ENCODE peak calls at places on chromosomes 7 and 10, in five cellular contexts. One of them, this sample, is unnamed. For H3K4me1, the result is how much of the 10 kb centered on the place peaks cover.

GRCh38 chr7:51124321-51124720 is 192.3 kb downstream of the COBL start:
- DNase-seq in fibroblast of lung: no peak
- DNase-seq in mammary epithelial cell: no peak
- DNase-seq in neuronal stem cell: no peak
- DNase-seq in HepG2: no peak
- DNase-seq in this sample: no peak

GRCh38 chr7:73615886-73616285 is 8.4 kb downstream of the MLXIPL start:
- DNase-seq in HepG2: no peak
- DNase-seq in neuronal stem cell: no peak
- DNase-seq in fibroblast of lung: peak
- DNase-seq in mammary epithelial cell: no peak
- DNase-seq in this sample: no peak

GRCh38 chr10:118775478-118775877 is 20.7 kb upstream of the CACUL1 start:
- DNase-seq in HepG2: no peak
- DNase-seq in fibroblast of lung: no peak
- DNase-seq in mammary epithelial cell: no peak
- DNase-seq in neuronal stem cell: no peak
- DNase-seq in this sample: no peak

GRCh38 chr7:101696-102376 is 90.5 kb upstream of the FAM20C start:
- DNase-seq in neuronal stem cell: no peak
- DNase-seq in mammary epithelial cell: peak
- DNase-seq in fibroblast of lung: peak
- DNase-seq in HepG2: no peak
- DNase-seq in this sample: no peak

GRCh38 chr10:124053971-124054370 is 39.4 kb downstream of the CHST15 start:
- DNase-seq in HepG2: no peak
- DNase-seq in mammary epithelial cell: peak
- DNase-seq in neuronal stem cell: no peak
- DNase-seq in fibroblast of lung: no peak
- DNase-seq in this sample: no peak

GRCh38 chr7:3537210-3537875 is 236.3 kb downstream of the SDK1 start:
- DNase-seq in neuronal stem cell: no peak
- DNase-seq in HepG2: no peak
- DNase-seq in fibroblast of lung: peak
- DNase-seq in mammary epithelial cell: peak
- DNase-seq in this sample: no peak

GRCh38 chr10:130358981-130359650 is 222.9 kb downstream of the GLRX3 start:
- DNase-seq in fibroblast of lung: no peak
- DNase-seq in mammary epithelial cell: no peak
- DNase-seq in HepG2: no peak
- DNase-seq in neuronal stem cell: no peak
- DNase-seq in this sample: peak

GRCh38 chr10:34922138-34922537 is 107.0 kb upstream of the PARD3 start:
- DNase-seq in HepG2: no peak
- DNase-seq in fibroblast of lung: no peak
- DNase-seq in mammary epithelial cell: no peak
- DNase-seq in neuronal stem cell: no peak
- DNase-seq in this sample: no peak

GRCh38 chr10:94065344-94065743 is 71.6 kb downstream of the PLCE1 start:
- DNase-seq in mammary epithelial cell: no peak
- DNase-seq in neuronal stem cell: no peak
- DNase-seq in HepG2: no peak
- DNase-seq in fibroblast of lung: no peak
- DNase-seq in this sample: no peak

GRCh38 chr10:36612436-36612835 is 513.0 kb upstream of the ANKRD30A start:
- DNase-seq in mammary epithelial cell: no peak
- DNase-seq in HepG2: no peak
- DNase-seq in fibroblast of lung: no peak
- DNase-seq in neuronal stem cell: no peak
- DNase-seq in this sample: no peak

GRCh38 chr7:84663224-84663623 is 468.6 kb upstream of the SEMA3A start:
- DNase-seq in HepG2: no peak
- DNase-seq in fibroblast of lung: peak
- DNase-seq in neuronal stem cell: no peak
- DNase-seq in mammary epithelial cell: no peak
- DNase-seq in this sample: no peak

GRCh38 chr10:29656451-29656992 is 21.8 kb upstream of the SVIL start:
- DNase-seq in mammary epithelial cell: no peak
- DNase-seq in HepG2: no peak
- DNase-seq in neuronal stem cell: no peak
- DNase-seq in fibroblast of lung: no peak
- DNase-seq in this sample: no peak

GRCh38 chr7:28362812-28363211 is 49.5 kb upstream of the CREB5 start:
- DNase-seq in fibroblast of lung: no peak
- DNase-seq in HepG2: no peak
- DNase-seq in neuronal stem cell: no peak
- DNase-seq in mammary epithelial cell: no peak
- DNase-seq in this sample: no peak

GRCh38 chr7:23482686-23483085 is 12.4 kb upstream of the IGF2BP3 start:
- DNase-seq in HepG2: no peak
- DNase-seq in fibroblast of lung: no peak
- DNase-seq in neuronal stem cell: no peak
- DNase-seq in mammary epithelial cell: no peak
- DNase-seq in this sample: no peak

GRCh38 chr10:48541144-48541795 is 63.6 kb downstream of the ARHGAP22 start:
- DNase-seq in mammary epithelial cell: no peak
- DNase-seq in neuronal stem cell: no peak
- DNase-seq in fibroblast of lung: no peak
- DNase-seq in HepG2: no peak
- DNase-seq in this sample: no peak

GRCh38 chr7:123275036-123275753 is 75.4 kb upstream of the SLC13A1 start:
- DNase-seq in neuronal stem cell: no peak
- DNase-seq in mammary epithelial cell: no peak
- DNase-seq in fibroblast of lung: peak
- DNase-seq in HepG2: no peak
- DNase-seq in this sample: no peak

GRCh38 chr7:2952316-2952715 is 91.4 kb downstream of the CARD11 start:
- DNase-seq in mammary epithelial cell: no peak
- DNase-seq in fibroblast of lung: no peak
- DNase-seq in neuronal stem cell: no peak
- DNase-seq in HepG2: no peak
- DNase-seq in this sample: no peak

DNA sequence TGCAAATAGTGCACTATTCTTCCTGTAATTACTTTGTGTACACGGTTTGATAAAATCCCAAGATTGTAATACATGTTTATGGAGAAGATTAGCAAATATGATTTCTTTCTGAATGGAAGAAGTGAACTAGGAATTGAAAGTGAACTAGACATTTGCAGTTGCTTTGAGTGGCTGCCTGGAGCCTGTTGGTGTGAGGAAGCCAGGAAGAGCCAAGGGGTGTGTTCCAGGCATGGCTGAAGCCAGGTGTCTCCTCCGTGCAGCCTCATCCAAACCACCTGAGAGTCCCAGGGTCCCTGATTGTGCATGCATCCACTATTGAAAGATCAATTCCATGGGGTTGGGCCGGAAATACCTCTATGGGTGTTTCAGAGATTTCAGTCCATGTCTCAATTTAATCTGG is 253.1 kb upstream of the SHH start:
- DNase-seq in neuronal stem cell: no peak
- DNase-seq in HepG2: no peak
- DNase-seq in fibroblast of lung: no peak
- DNase-seq in mammary epithelial cell: no peak
- DNase-seq in this sample: no peak
- H3K4me1 ChIP-seq in neuronal stem cell: under half
- H3K4me1 ChIP-seq in HepG2: under half
- H3K4me1 ChIP-seq in fibroblast of lung: under half
- H3K4me1 ChIP-seq in mammary epithelial cell: under half
- H3K4me1 ChIP-seq in this sample: under half

GRCh38 chr10:3786295-3786981 is 1.4 kb upstream of the KLF6 start:
- DNase-seq in HepG2: peak
- DNase-seq in neuronal stem cell: no peak
- DNase-seq in fibroblast of lung: peak
- DNase-seq in mammary epithelial cell: peak
- DNase-seq in this sample: no peak

GRCh38 chr10:3785849-3786290 is 861 bp upstream of the KLF6 start:
- DNase-seq in mammary epithelial cell: peak
- DNase-seq in fibroblast of lung: peak
- DNase-seq in HepG2: no peak
- DNase-seq in neuronal stem cell: peak
- DNase-seq in this sample: peak

GRCh38 chr10:3783721-3784432 is 1.1 kb downstream of the KLF6 start:
- DNase-seq in mammary epithelial cell: peak
- DNase-seq in fibroblast of lung: peak
- DNase-seq in HepG2: peak
- DNase-seq in neuronal stem cell: peak
- DNase-seq in this sample: peak

GRCh38 chr10:3784510-3785250 is at the start of gene KLF6:
- DNase-seq in HepG2: no peak
- DNase-seq in neuronal stem cell: no peak
- DNase-seq in mammary epithelial cell: no peak
- DNase-seq in fibroblast of lung: peak
- DNase-seq in this sample: peak

DNA sequence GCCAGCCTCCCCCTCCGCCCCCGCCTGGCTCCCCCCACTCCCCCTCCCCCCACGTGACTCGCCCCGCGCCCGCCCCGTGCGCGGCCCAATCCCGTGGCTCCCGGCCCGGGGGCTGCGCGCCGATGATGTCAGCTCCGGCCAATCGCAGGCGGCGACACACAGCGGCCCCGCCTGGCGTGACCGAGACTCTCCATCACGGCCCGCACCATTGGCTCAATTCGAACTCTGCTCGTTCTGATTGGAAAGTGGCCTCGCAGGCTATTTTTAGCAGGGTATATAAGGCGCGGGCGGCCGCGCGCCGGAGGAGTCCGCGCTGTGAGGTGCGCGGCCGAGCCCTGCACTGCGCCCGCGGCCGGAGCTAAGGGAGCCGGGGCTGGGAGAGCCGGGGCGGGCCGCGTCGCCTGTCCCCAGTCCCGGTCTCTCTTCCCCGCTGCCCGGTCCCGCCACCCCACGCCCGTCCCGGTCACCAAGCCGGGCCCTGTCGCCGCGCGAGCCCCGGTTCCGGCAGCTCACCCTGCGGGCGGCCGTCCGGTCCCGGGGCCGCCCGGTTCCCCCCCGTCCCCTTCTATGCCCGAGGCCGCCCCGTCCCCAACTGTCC is 341 bp upstream of the KLF6 start:
- DNase-seq in fibroblast of lung: peak
- DNase-seq in HepG2: peak
- DNase-seq in mammary epithelial cell: peak
- DNase-seq in neuronal stem cell: peak
- DNase-seq in this sample: peak
- H2AFZ ChIP-seq in fibroblast of lung: no peak
- H2AFZ ChIP-seq in HepG2: no peak
- H2AFZ ChIP-seq in mammary epithelial cell: no peak
- H2AFZ ChIP-seq in neuronal stem cell: peak
- H2AFZ ChIP-seq in this sample: no peak

DNA sequence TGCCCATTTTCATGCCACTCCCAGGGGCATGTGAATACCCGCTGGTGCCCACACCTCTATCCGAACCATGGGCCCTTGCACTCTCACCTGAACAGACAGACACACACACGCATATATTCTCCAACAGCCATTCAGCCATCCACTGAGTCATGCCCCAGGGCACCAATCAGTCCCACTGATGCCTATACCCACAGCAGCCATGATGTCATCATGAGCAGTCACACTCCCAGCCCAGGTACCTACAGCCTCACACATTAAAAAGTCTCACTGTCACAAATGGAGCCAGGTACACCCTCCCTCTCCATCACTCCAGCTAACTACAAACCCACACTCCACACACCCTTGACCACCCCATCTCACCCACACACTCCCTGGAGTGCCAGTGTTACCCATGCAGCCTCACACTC is 12.2 kb downstream of the VSIR start:
- DNase-seq in fibroblast of lung: no peak
- DNase-seq in HepG2: no peak
- DNase-seq in neuronal stem cell: no peak
- DNase-seq in mammary epithelial cell: peak
- DNase-seq in this sample: no peak
- H3K4me1 ChIP-seq in fibroblast of lung: under half
- H3K4me1 ChIP-seq in HepG2: under half
- H3K4me1 ChIP-seq in neuronal stem cell: under half
- H3K4me1 ChIP-seq in mammary epithelial cell: under half
- H3K4me1 ChIP-seq in this sample: under half

DNA sequence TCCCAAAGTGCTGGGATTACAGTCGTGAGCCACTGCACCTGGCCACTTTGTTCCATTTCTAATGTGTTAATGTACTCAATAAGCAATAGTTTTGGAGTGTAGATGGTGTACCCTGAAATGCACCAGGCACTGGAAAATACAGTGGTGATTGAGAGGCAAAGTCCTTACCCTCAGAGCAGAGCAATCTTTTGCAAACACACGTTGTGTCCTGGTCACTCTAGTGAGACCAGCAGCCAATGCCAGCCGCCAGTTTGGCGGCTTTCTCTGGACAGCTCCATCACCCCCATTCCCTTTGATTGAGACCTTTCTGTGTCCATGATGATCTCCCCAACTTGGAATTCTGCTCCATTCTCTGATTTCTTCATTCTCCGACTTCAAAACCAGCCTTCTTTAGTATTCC is 231.3 kb downstream of the GALNT17 start:
- DNase-seq in HepG2: no peak
- DNase-seq in neuronal stem cell: no peak
- DNase-seq in mammary epithelial cell: no peak
- DNase-seq in fibroblast of lung: no peak
- DNase-seq in this sample: no peak
- H2AFZ ChIP-seq in HepG2: no peak
- H2AFZ ChIP-seq in neuronal stem cell: no peak
- H2AFZ ChIP-seq in mammary epithelial cell: no peak
- H2AFZ ChIP-seq in fibroblast of lung: no peak
- H2AFZ ChIP-seq in this sample: no peak

DNA sequence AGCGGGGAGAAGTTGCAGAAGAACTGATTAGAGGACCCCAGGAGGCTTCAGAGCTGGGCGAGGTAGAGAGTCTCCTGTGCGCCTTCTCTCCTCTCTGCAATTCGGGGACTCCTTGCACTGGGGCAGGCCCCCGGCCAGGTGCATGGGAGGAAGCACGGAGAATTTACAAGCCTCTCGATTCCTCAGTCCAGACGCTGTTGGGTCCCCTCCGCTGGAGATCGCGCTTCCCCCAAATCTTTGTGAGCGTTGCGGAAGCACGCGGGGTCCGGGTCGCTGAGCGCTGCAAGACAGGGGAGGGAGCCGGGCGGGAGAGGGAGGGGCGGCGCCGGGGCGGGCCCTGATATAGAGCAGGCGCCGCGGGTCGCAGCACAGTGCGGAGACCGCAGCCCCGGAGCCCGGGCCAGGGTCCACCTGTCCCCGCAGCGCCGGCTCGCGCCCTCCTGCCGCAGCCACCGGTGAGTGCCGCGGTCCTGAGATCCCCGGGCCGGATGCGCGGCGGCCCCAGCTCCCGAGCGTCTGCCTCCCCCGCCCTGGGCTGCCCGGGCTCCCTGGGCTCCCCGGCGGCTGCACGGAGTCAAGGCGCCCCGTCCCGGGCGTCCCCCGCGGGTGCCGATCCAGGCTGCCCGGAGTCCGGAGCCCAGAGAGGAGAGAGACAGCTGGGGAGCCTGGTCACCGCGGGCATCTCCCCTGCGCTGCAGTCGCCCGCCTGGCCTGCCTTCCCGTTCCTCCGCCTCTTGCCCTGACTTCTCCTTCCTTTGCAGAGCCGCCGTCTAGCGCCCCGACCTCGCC is at the start of gene PLAU:
- DNase-seq in fibroblast of lung: peak
- DNase-seq in mammary epithelial cell: peak
- DNase-seq in HepG2: no peak
- DNase-seq in neuronal stem cell: peak
- DNase-seq in this sample: no peak
- H3K4me1 ChIP-seq in fibroblast of lung: under half
- H3K4me1 ChIP-seq in mammary epithelial cell: half or more
- H3K4me1 ChIP-seq in HepG2: under half
- H3K4me1 ChIP-seq in neuronal stem cell: under half
- H3K4me1 ChIP-seq in this sample: under half

This sample was measured in MM.1S.